ENCODE peak calls at places on chromosome 1, in four cellular contexts. L is stimulated activated CD8-positive, alpha-beta memory T cell treated with anti-CD3 and anti-CD28 coated beads, Interleukin-15, amount 100 ng/mL, for 1 hour; Z is stimulated activated CD4-positive, alpha-beta T cell treated with anti-CD3 and anti-CD28 coated beads, Interleukin-4, amount 100 ng/mL, for 1 hour; J is dorsolateral prefrontal cortex. D is an unnamed sample.

GRCh38 chr1:119679223-119679622 is 31.2 kb upstream of the ZNF697 start:
- DNase-seq in Z (no peak), L (no peak), J (no peak), D (peak; percentile 19)

GRCh38 chr1:74502432-74502831 is 10.0 kb downstream of the LRRC53 start:
- DNase-seq in Z (no peak), L (no peak), J (no peak), D (no peak)

GRCh38 chr1:31652891-31653489 is 8.3 kb upstream of the PEF1 start:
- DNase-seq in L (no peak), J (no peak), Z (no peak), D (no peak)

GRCh38 chr1:24010650-24011049 is 30.5 kb upstream of the SRSF10 start:
- DNase-seq in Z (no peak), J (no peak), L (no peak), D (no peak)

GRCh38 chr1:101043776-101044175 is 18.2 kb upstream of the DPH5 start:
- DNase-seq in J (no peak), L (no peak), Z (no peak), D (no peak)

GRCh38 chr1:117372863-117373412 is 5.7 kb downstream of the MAN1A2 start:
- DNase-seq in L (no peak), J (no peak), Z (no peak), D (no peak)

GRCh38 chr1:8017495-8018310 is 8.4 kb downstream of the ERRFI1 start:
- DNase-seq in L (no peak), J (no peak), Z (no peak), D (no peak)

GRCh38 chr1:19654886-19655717 is 9.6 kb upstream of the HTR6 start:
- DNase-seq in Z (no peak), L (no peak), J (no peak), D (no peak)

GRCh38 chr1:18299441-18300338 is 181.0 kb upstream of the KLHDC7A start:
- DNase-seq in L (no peak), J (no peak), Z (peak; percentile 6), D (peak; percentile 52)